ENCODE peak calls at places on chromosomes 4 and X, in four cellular contexts. C is lower lobe of right lung, F is naive B cell, Z is glomerular endothelial cell. U is an unnamed sample.

GRCh38 chr4:4838602-4839470 is 20.6 kb upstream of the MSX1 start:
- DNase-seq in C (no peak), F (no peak), Z (no peak), U (no peak)

GRCh38 chr4:104915373-104915772 is 231.3 kb upstream of the TET2 start:
- DNase-seq in C (no peak), F (no peak), Z (no peak), U (no peak)

GRCh38 chr4:128600410-128600809 is 209.1 kb upstream of the JADE1 start:
- DNase-seq in C (no peak), F (no peak), Z (no peak), U (no peak)

GRCh38 chr4:21410372-21410771 is 538.2 kb downstream of the KCNIP4 start:
- DNase-seq in C (no peak), F (no peak), Z (no peak), U (no peak)

GRCh38 chr4:64822405-64822804 is 413.2 kb upstream of the TECRL start:
- DNase-seq in C (no peak), F (no peak), Z (no peak), U (no peak)

GRCh38 chr4:47415719-47416118 is 47.8 kb downstream of the COMMD8 start:
- DNase-seq in C (no peak), F (no peak), Z (no peak), U (no peak)

GRCh38 chr4:151792525-151792924 is 31.7 kb upstream of the GATB start:
- DNase-seq in C (no peak), F (no peak), Z (no peak), U (no peak)

GRCh38 chrX:134737061-134737460 is 78.8 kb upstream of the PLAC1 start:
- DNase-seq in C (no peak), F (no peak), Z (no peak), U (no peak)

GRCh38 chr4:126221262-126221661 is 906.5 kb downstream of the FAT4 start:
- DNase-seq in C (no peak), F (no peak), Z (no peak), U (no peak)

GRCh38 chr4:147526272-147526654 is 45.4 kb downstream of the EDNRA start:
- DNase-seq in C (no peak), F (no peak), Z (no peak), U (no peak)

GRCh38 chrX:40504801-40505605 is 75.8 kb upstream of the ATP6AP2 start:
- DNase-seq in C (no peak), F (no peak), Z (no peak), U (no peak)

GRCh38 chr4:22969314-22969896 is 276.7 kb downstream of the GBA3 start:
- DNase-seq in C (no peak), F (no peak), Z (no peak), U (no peak)

GRCh38 chr4:147586637-147587036 is 30.6 kb upstream of the TMEM184C start:
- DNase-seq in C (no peak), F (no peak), Z (no peak), U (no peak)